ENCODE peak calls at places on chromosomes 12 and 14, in five cellular contexts. Q, O, G, C and S are unnamed samples.

GRCh38 chr14:97771340-97772045 is 974.3 kb downstream of the VRK1 start:
- DNase-seq in G (no peak), C (no peak), Q (no peak), O (no peak), S (no peak)

GRCh38 chr12:64633940-64634337 is 23.6 kb downstream of the RASSF3 start:
- DNase-seq in C (no peak), Q (no peak), O (no peak), G (peak; percentile 11), S (no peak)

GRCh38 chr12:125092872-125093680 is 27.8 kb downstream of the AACS start:
- DNase-seq in G (no peak), C (no peak), Q (peak; percentile 70), O (no peak), S (no peak)

GRCh38 chr12:14261096-14261495 is 104.4 kb upstream of the ATF7IP start:
- DNase-seq in Q (no peak), G (peak; percentile 33), O (no peak), C (no peak), S (no peak)

GRCh38 chr12:12088761-12089160 is 18.0 kb downstream of the BCL2L14 start:
- DNase-seq in C (no peak), G (no peak), O (no peak), Q (no peak), S (no peak)

GRCh38 chr12:86662464-86662863 is 406.3 kb upstream of the MGAT4C start:
- DNase-seq in C (no peak), O (no peak), G (no peak), Q (no peak), S (no peak)

GRCh38 chr14:72545411-72546311 is 348.2 kb downstream of the DPF3 start:
- DNase-seq in O (no peak), C (no peak), G (no peak), Q (no peak), S (no peak)

GRCh38 chr12:109092484-109093021 is 719 bp downstream of the ALKBH2 start:
- DNase-seq in G (no peak), O (no peak), Q (no peak), C (no peak), S (no peak)

GRCh38 chr14:72574687-72575086 is 319.2 kb downstream of the DPF3 start:
- DNase-seq in Q (no peak), O (no peak), G (no peak), C (no peak), S (no peak)

GRCh38 chr12:42801271-42801670 is 211.7 kb upstream of the PRICKLE1 start:
- DNase-seq in C (no peak), Q (no peak), O (no peak), G (no peak), S (no peak)

GRCh38 chr12:51391047-51391837 is at the start of gene GALNT6:
- DNase-seq in G (peak; percentile 69), C (peak; percentile 73), O (peak; percentile 89), Q (peak; percentile 87), S (peak; percentile 76)

GRCh38 chr12:105461276-105461975 is 130.9 kb downstream of the C12orf75 start:
- DNase-seq in G (no peak), O (no peak), C (no peak), Q (no peak), S (no peak)

GRCh38 chr12:78885466-78885865 is 20.9 kb downstream of the SYT1 start:
- DNase-seq in G (no peak), O (no peak), C (no peak), Q (no peak), S (no peak)

GRCh38 chr12:83664650-83665049 is 977.9 kb downstream of the TMTC2 start:
- DNase-seq in Q (no peak), O (no peak), G (no peak), C (no peak), S (no peak)